ENCODE peak calls at places on chromosome 21, in six cellular contexts. T is neural progenitor cell, M is H1, L is neuronal stem cell, C is GM23248, W is adipocyte. R is an unnamed sample.

GRCh38 chr21:28099296-28099695 is 893.4 kb downstream of the LTN1 start:
- DNase-seq in T (no peak), M (no peak), L (no peak), C (no peak), W (peak; percentile 3), R (peak; percentile 66)

GRCh38 chr21:16634522-16634914 is 878.3 kb upstream of the CXADR start:
- DNase-seq in T (no peak), M (peak; percentile 15), L (no peak), C (no peak), W (no peak), R (no peak)

GRCh38 chr21:15564907-15565306 is 164.9 kb upstream of the USP25 start:
- DNase-seq in T (peak; percentile 8), M (no peak), L (no peak), C (no peak), W (no peak), R (no peak)

GRCh38 chr21:39313042-39313456 is 383 bp downstream of the BRWD1 start:
- DNase-seq in T (peak; percentile 58), M (no peak), L (peak; percentile 26), C (no peak), W (no peak), R (peak; percentile 90)

GRCh38 chr21:45934570-45934969 is 47.0 kb upstream of the COL6A1 start:
- DNase-seq in T (no peak), M (no peak), L (no peak), C (no peak), W (no peak), R (peak; percentile 29)

GRCh38 chr21:26167593-26167992 is 3.0 kb downstream of the APP start:
- DNase-seq in T (peak; percentile 16), M (no peak), L (no peak), C (no peak), W (no peak), R (no peak)

GRCh38 chr21:38839683-38840286 is 34.1 kb downstream of the ETS2 start:
- DNase-seq in T (no peak), M (no peak), L (no peak), C (peak; percentile 92), W (peak; percentile 95), R (no peak)

GRCh38 chr21:28538987-28539622 is 453.6 kb downstream of the LTN1 start:
- DNase-seq in T (no peak), M (no peak), L (no peak), C (peak; percentile 86), W (peak; percentile 67), R (no peak)

GRCh38 chr21:38857152-38857825 is 51.6 kb downstream of the ETS2 start:
- DNase-seq in T (no peak), M (no peak), L (no peak), C (no peak), W (no peak), R (no peak)

GRCh38 chr21:38123626-38124025 is 133.2 kb upstream of the KCNJ15 start:
- DNase-seq in T (no peak), M (no peak), L (no peak), C (no peak), W (no peak), R (no peak)

GRCh38 chr21:25453524-25453923 is 153.8 kb downstream of the MRPL39 start:
- DNase-seq in T (no peak), M (no peak), L (no peak), C (peak; percentile 10), W (peak; percentile 10), R (no peak)

GRCh38 chr21:39150316-39150715 is 32.9 kb downstream of the PSMG1 start:
- DNase-seq in T (no peak), M (no peak), L (no peak), C (no peak), W (no peak), R (no peak)

GRCh38 chr21:45769239-45769758 is 125.8 kb downstream of the PCBP3 start:
- DNase-seq in T (no peak), M (no peak), L (no peak), C (no peak), W (no peak), R (no peak)

GRCh38 chr21:45379901-45380330 is 25.0 kb upstream of the COL18A1 start:
- DNase-seq in T (no peak), M (no peak), L (no peak), C (no peak), W (no peak), R (peak; percentile 45)

GRCh38 chr21:46636550-46637289 is 1.2 kb downstream of the PRMT2 start:
- DNase-seq in T (no peak), M (no peak), L (no peak), C (no peak), W (no peak), R (no peak)

GRCh38 chr21:34072145-34073031 is 990 bp upstream of the MRPS6 start:
- DNase-seq in T (no peak), M (no peak), L (no peak), C (peak; percentile 65), W (no peak), R (no peak)
- H3K4me3 ChIP-seq in T (peak overlapping the region; percentile 37), M (peak overlapping the region; percentile 33), L (peak overlapping the region; percentile 53), C (peak overlapping the region; percentile 78), W (peak overlapping the region; percentile 78), R (no peak overlapping the region)

GRCh38 chr21:43721225-43721605 is 2.3 kb downstream of the PDXK start:
- DNase-seq in T (no peak), M (no peak), L (no peak), C (no peak), W (peak; percentile 33), R (no peak)
- H3K9ac ChIP-seq in T (no peak overlapping the region), M (no peak overlapping the region), L (no peak overlapping the region), C (peak overlapping the region; percentile 92), W (peak overlapping the region; percentile 96), R (peak overlapping the region; percentile 95)

DNA sequence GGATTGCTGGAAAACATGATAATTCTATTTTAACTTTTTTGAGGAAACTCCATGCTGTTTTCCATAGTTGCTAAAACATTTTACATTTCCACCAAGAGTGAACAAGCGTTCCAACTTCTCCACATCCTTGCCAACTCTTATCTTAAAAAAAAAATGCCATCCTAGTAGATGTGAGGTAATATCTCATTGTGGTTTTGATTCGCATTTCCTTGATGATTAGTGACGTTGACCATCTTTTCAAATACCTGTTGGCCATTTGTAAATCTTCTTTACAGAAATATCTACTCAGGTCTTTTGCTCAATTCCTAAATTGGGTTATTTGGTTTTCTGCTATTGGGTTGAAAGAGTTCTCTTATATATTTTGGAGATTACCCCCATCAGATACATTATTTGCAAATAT is 77.4 kb upstream of the CLDN14 start:
- DNase-seq in T (no peak), M (no peak), L (no peak), C (no peak), W (no peak), R (no peak)
- H3K4me3 ChIP-seq in T (no peak overlapping the region), M (no peak overlapping the region), L (no peak overlapping the region), C (no peak overlapping the region), W (no peak overlapping the region), R (no peak overlapping the region)

DNA sequence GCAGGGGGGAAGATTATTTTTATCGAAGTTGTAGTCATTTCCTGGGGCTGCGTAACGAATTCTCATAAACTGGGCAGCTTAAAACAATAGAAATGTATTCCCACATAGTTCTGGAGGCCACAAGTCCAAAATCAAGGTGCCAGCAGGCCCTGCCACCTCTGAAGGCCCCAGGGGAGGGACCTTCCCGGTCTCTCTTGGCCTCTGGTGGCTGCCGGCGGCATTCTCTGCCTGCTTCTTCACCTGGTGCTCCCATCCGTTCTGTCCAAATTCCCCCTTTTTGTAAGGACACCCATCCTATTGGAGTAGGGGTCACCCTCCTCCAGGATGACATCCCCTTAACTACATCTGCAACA is 92.8 kb downstream of the PDE9A start:
- DNase-seq in T (no peak), M (no peak), L (no peak), C (no peak), W (no peak), R (peak; percentile 34)
- H3K9ac ChIP-seq in T (no peak overlapping the region), M (no peak overlapping the region), L (no peak overlapping the region), C (no peak overlapping the region), W (no peak overlapping the region), R (no peak overlapping the region)

GRCh38 chr21:19607983-19608668 is 1204.5 kb upstream of the TMPRSS15 start:
- DNase-seq in T (peak; percentile 17), M (no peak), L (no peak), C (no peak), W (no peak), R (no peak)
- H3K4me3 ChIP-seq in T (no peak overlapping the region), M (no peak overlapping the region), L (no peak overlapping the region), C (no peak overlapping the region), W (no peak overlapping the region), R (no peak overlapping the region)

DNA sequence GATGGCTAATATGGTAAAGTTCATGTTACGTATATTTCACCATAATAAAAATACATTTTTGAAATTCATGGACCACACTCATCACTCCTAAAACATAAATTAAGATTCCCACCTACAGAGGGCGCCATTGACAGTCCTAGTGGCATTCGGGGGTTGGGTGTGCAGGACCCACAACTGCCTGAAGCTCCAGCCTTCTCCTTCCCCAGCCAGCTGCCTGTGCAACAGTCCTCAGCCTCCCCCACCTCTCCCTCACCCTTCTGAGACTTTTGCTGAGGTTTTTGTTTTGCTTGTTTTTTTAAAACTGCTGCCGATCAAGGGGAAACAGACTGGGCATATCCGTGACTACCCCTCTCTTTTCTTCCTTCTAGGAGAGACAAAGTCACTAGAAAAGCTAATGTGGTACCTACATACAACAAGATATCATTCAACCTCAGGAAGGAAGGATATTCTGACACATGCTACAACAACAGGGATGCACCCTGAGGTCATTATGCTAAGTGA is 9.3 kb upstream of the EVA1C start:
- DNase-seq in T (peak; percentile 85), M (no peak), L (peak; percentile 61), C (peak; percentile 78), W (peak; percentile 96), R (no peak)
- H3K9ac ChIP-seq in T (no peak overlapping the region), M (no peak overlapping the region), L (no peak overlapping the region), C (no peak overlapping the region), W (peak overlapping the region; percentile 17), R (no peak overlapping the region)